ENCODE peak calls at places on chromosomes 13 and 19, in five cellular contexts. D is aorta, F is fibroblast of lung, Y is left ventricle myocardium inferior, V is adrenal gland. I is an unnamed sample.

GRCh38 chr13:113053376-113053775 is 52.2 kb upstream of the F7 start:
- DNase-seq in D (peak; percentile 51), F (no peak), Y (no peak), V (no peak), I (peak; percentile 3)

GRCh38 chr13:65631078-65631477 is 1599.1 kb downstream of the PCDH9 start:
- DNase-seq in D (no peak), F (no peak), Y (no peak), V (no peak), I (no peak)

GRCh38 chr13:28273919-28274318 is 135.6 kb downstream of the PAN3 start:
- DNase-seq in D (no peak), F (no peak), Y (no peak), V (no peak), I (no peak)

GRCh38 chr13:99363391-99363790 is 56.2 kb upstream of the GPR183 start:
- DNase-seq in D (no peak), F (no peak), Y (no peak), V (no peak), I (no peak)

GRCh38 chr19:41327499-41328156 is 17.7 kb downstream of the CCDC97 start:
- DNase-seq in D (peak; percentile 86), F (peak; percentile 69), Y (peak; percentile 76), V (peak; percentile 51), I (peak; percentile 76)

GRCh38 chr13:94175076-94175475 is 304.4 kb downstream of the DCT start:
- DNase-seq in D (no peak), F (no peak), Y (no peak), V (no peak), I (no peak)

GRCh38 chr19:7970716-7971448 is 27.4 kb upstream of the TIMM44 start:
- DNase-seq in D (no peak), F (peak; percentile 14), Y (no peak), V (peak; percentile 39), I (no peak)

GRCh38 chr13:94329277-94329676 is 150.2 kb downstream of the DCT start:
- DNase-seq in D (no peak), F (peak; percentile 76), Y (peak; percentile 22), V (peak; percentile 15), I (no peak)

GRCh38 chr19:29872224-29872731 is 60.5 kb downstream of the CCNE1 start:
- DNase-seq in D (peak; percentile 67), F (peak; percentile 31), Y (no peak), V (no peak), I (no peak)

GRCh38 chr13:51818771-51819511 is 15.0 kb upstream of the DHRS12 start:
- DNase-seq in D (peak; percentile 85), F (peak; percentile 40), Y (no peak), V (no peak), I (no peak)

GRCh38 chr19:32877323-32877912 is 7.9 kb upstream of the SLC7A9 start:
- DNase-seq in D (no peak), F (no peak), Y (no peak), V (no peak), I (no peak)

GRCh38 chr19:55206664-55207500 is 2.4 kb downstream of the PTPRH start:
- DNase-seq in D (peak; percentile 91), F (peak; percentile 85), Y (peak; percentile 75), V (peak; percentile 98), I (peak; percentile 79)

GRCh38 chr19:29547361-29547960 is 21.7 kb downstream of the VSTM2B start:
- DNase-seq in D (no peak), F (no peak), Y (no peak), V (no peak), I (no peak)

GRCh38 chr13:26698392-26699196 is 62.0 kb downstream of the GPR12 start:
- DNase-seq in D (peak; percentile 95), F (peak; percentile 65), Y (peak; percentile 79), V (peak; percentile 70), I (peak; percentile 83)

GRCh38 chr13:112954488-112955270 is 14.3 kb upstream of the MCF2L start:
- DNase-seq in D (no peak), F (no peak), Y (no peak), V (no peak), I (no peak)

GRCh38 chr13:31898383-31899071 is 133.0 kb upstream of the FRY start:
- DNase-seq in D (no peak), F (no peak), Y (no peak), V (no peak), I (no peak)

GRCh38 chr19:40494191-40494838 is 27.5 kb downstream of the SPTBN4 start:
- DNase-seq in D (no peak), F (no peak), Y (no peak), V (no peak), I (no peak)

GRCh38 chr19:41431426-41432386 is 4.5 kb upstream of the B3GNT8 start:
- DNase-seq in D (no peak), F (no peak), Y (peak; percentile 82), V (peak; percentile 75), I (peak; percentile 83)

GRCh38 chr13:102945324-102945815 is 99.5 kb downstream of the ERCC5 start:
- DNase-seq in D (no peak), F (no peak), Y (no peak), V (no peak), I (no peak)

GRCh38 chr19:41299755-41300089 is 10.2 kb upstream of the CCDC97 start:
- DNase-seq in D (peak; percentile 75), F (peak; percentile 63), Y (peak; percentile 75), V (peak; percentile 56), I (peak; percentile 84)

GRCh38 chr19:41427647-41428480 is 690 bp upstream of the B3GNT8 start:
- DNase-seq in D (peak; percentile 83), F (no peak), Y (peak; percentile 58), V (peak; percentile 61), I (peak; percentile 44)

GRCh38 chr13:85379991-85380390 is 419.2 kb downstream of the SLITRK6 start:
- DNase-seq in D (no peak), F (no peak), Y (no peak), V (no peak), I (no peak)

GRCh38 chr13:114131581-114132418 is 623 bp downstream of the RASA3 start:
- DNase-seq in D (peak; percentile 82), F (peak; percentile 59), Y (peak; percentile 25), V (no peak), I (no peak)

GRCh38 chr19:11096210-11096841 is 7.1 kb downstream of the LDLR start:
- DNase-seq in D (no peak), F (peak; percentile 77), Y (peak; percentile 68), V (peak; percentile 63), I (peak; percentile 60)
- H3K27ac ChIP-seq in D (peak overlapping the region; percentile 69), F (peak overlapping the region; percentile 57), Y (peak overlapping the region; percentile 95), V (peak overlapping the region; percentile 95), I (peak overlapping the region; percentile 72)

GRCh38 chr19:31357315-31357673 is 8.1 kb upstream of the TSHZ3 start:
- DNase-seq in D (no peak), F (no peak), Y (no peak), V (no peak), I (no peak)
- H3K27me3 ChIP-seq in D (no peaks in the 10 kb centered on the region), F (no peaks in the 10 kb centered on the region), Y (peaks cover 77% of the 10 kb centered on the region), V (peaks cover 28% of the 10 kb centered on the region), I (peaks cover 55% of the 10 kb centered on the region)

GRCh38 chr19:2036424-2036823 is 14.6 kb downstream of the MKNK2 start:
- DNase-seq in D (no peak), F (no peak), Y (no peak), V (no peak), I (no peak)
- H3K9me3 ChIP-seq in D (no peaks in the 10 kb centered on the region), F (no peaks in the 10 kb centered on the region), Y (peaks cover 10% of the 10 kb centered on the region), V (no peaks in the 10 kb centered on the region), I (peaks cover 10% of the 10 kb centered on the region)

GRCh38 chr13:29845440-29846056 is 4.9 kb downstream of the UBL3 start:
- DNase-seq in D (no peak), F (peak; percentile 27), Y (no peak), V (no peak), I (no peak)

GRCh38 chr13:29847501-29847983 is 2.9 kb downstream of the UBL3 start:
- DNase-seq in D (no peak), F (peak; percentile 64), Y (no peak), V (no peak), I (peak; percentile 9)

GRCh38 chr13:29844441-29844840 is 6.0 kb downstream of the UBL3 start:
- DNase-seq in D (no peak), F (peak; percentile 78), Y (no peak), V (no peak), I (no peak)

GRCh38 chr13:29849071-29849541 is 1.3 kb downstream of the UBL3 start:
- DNase-seq in D (no peak), F (peak; percentile 49), Y (no peak), V (peak; percentile 40), I (peak; percentile 8)

GRCh38 chr13:29846475-29847256 is 3.8 kb downstream of the UBL3 start:
- DNase-seq in D (no peak), F (no peak), Y (no peak), V (no peak), I (no peak)
- H3K27ac ChIP-seq in D (no peak overlapping the region), F (peak overlapping the region; percentile 64), Y (peak overlapping the region; percentile 98), V (no peak overlapping the region), I (no peak overlapping the region)

GRCh38 chr19:35493971-35494370 is 3.7 kb upstream of the KRTDAP start:
- DNase-seq in D (no peak), F (no peak), Y (no peak), V (no peak), I (no peak)
- H3K27me3 ChIP-seq in D (no peaks in the 10 kb centered on the region), F (peaks cover 3% of the 10 kb centered on the region), Y (peaks cover 21% of the 10 kb centered on the region), V (no peaks in the 10 kb centered on the region), I (no peaks in the 10 kb centered on the region)

DNA sequence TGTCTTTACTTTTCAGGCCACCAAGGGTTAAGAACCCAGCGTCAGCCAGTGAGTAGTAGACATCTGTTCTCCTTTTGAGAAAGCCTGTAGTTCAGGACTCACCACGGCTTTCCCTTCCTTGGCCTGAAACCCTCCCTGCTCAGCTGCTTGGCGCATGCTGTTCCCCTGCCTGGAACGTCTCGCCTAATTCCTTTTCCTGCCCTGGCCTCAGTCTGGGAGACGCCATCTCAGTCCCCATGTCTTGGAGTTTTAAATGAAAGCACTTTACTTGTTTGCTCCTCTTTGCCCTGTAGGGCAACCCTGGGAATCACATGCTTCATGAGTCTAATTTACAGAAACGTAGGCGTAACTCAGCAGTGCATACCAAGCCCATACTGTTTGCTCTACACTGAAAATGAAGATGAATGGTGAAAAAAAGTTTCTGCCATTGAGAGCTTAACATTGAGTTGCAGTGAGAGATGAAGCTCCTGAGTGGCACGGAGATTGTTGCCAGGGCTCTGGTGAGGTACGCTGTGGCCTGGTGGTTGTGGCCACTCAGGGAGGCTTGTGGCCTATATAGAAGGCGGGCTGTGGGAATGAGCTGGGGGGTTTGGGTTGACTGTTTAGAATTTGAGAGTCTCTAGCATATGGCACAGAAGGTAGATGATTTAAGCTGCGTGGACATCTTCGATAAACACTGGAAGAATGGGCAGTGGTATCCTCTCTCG is 52.8 kb downstream of the GATAD2A start:
- DNase-seq in D (peak; percentile 44), F (no peak), Y (no peak), V (no peak), I (no peak)
- H3K9me3 ChIP-seq in D (no peaks in the 10 kb centered on the region), F (no peaks in the 10 kb centered on the region), Y (no peaks in the 10 kb centered on the region), V (no peaks in the 10 kb centered on the region), I (no peaks in the 10 kb centered on the region)

GRCh38 chr13:48501705-48502104 is 31.2 kb downstream of the RCBTB2 start:
- DNase-seq in D (no peak), F (peak; percentile 29), Y (no peak), V (no peak), I (no peak)
- H3K27ac ChIP-seq in D (no peak overlapping the region), F (no peak overlapping the region), Y (no peak overlapping the region), V (no peak overlapping the region), I (no peak overlapping the region)

DNA sequence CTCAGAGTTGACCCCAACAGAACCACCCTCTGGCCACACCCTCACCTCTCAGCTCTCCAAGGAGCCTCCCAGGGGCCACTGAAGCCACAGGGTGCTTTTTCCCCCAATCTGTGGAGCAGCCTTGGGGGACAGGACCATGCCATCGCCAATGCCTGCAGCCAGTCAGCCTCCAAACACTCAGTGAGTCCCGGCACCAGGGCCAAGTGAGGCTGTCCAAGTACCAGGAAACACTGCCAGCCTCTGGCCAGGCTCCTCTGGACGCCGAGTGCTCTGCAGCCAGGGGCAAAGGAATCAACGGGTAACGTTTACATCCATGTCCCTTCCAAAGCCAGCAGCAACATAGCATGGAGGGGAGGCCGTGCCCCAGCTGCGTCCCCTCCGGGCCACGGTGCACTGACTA is 9.5 kb upstream of the COMP start:
- DNase-seq in D (no peak), F (no peak), Y (no peak), V (no peak), I (no peak)
- H3K27me3 ChIP-seq in D (no peaks in the 10 kb centered on the region), F (peaks cover 15% of the 10 kb centered on the region), Y (peaks cover 98% of the 10 kb centered on the region), V (peaks cover 17% of the 10 kb centered on the region), I (peaks cover 45% of the 10 kb centered on the region)